ENCODE peak calls at places on chromosome 21, in five cellular contexts. Z is GM12891, M is fibroblast of lung, I is AG04450, K is AG08396. C is an unnamed sample.

GRCh38 chr21:44711327-44712202 is at the start of gene TSPEAR:
- DNase-seq in I (no peak), M (no peak), K (no peak), Z (no peak), C (no peak)

GRCh38 chr21:38899277-38899947 is 93.7 kb downstream of the ETS2 start:
- DNase-seq in K (no peak), M (no peak), I (no peak), Z (no peak), C (no peak)

GRCh38 chr21:45294509-45295291 is 7.0 kb upstream of the POFUT2 start:
- DNase-seq in I (peak), K (peak), M (peak), Z (no peak), C (peak)

GRCh38 chr21:32088471-32088870 is 190.4 kb downstream of the MIS18A start:
- DNase-seq in K (no peak), I (no peak), M (no peak), Z (no peak), C (no peak)

GRCh38 chr21:35294231-35294898 is 245.3 kb upstream of the RUNX1 start:
- DNase-seq in M (no peak), K (no peak), Z (no peak), I (no peak), C (no peak)

GRCh38 chr21:31310750-31311149 is 33.3 kb downstream of the TIAM1 start:
- DNase-seq in I (peak), K (no peak), Z (no peak), M (peak), C (no peak)

GRCh38 chr21:28239345-28239744 is 753.3 kb downstream of the LTN1 start:
- DNase-seq in M (no peak), I (no peak), Z (no peak), K (no peak), C (no peak)

GRCh38 chr21:16250282-16250681 is 520.5 kb downstream of the USP25 start:
- DNase-seq in Z (no peak), M (no peak), K (no peak), I (no peak), C (no peak)

GRCh38 chr21:26844258-26845065 is 747 bp downstream of the ADAMTS1 start:
- DNase-seq in I (no peak), Z (no peak), M (peak), K (peak), C (no peak)

GRCh38 chr21:26966978-26967913 is at the start of gene ADAMTS5:
- DNase-seq in Z (peak), K (peak), I (no peak), M (peak), C (no peak)

GRCh38 chr21:44623575-44623974 is 3.3 kb upstream of the KRTAP10-9 start:
- DNase-seq in I (no peak), Z (no peak), M (no peak), K (no peak), C (no peak)

GRCh38 chr21:45329261-45330074 is 41.8 kb upstream of the POFUT2 start:
- DNase-seq in K (no peak), Z (no peak), M (no peak), I (no peak), C (no peak)

C was measured in activated CD4-positive, alpha-beta memory T cell treated with anti-CD3 and anti-CD28 coated beads, Interleukin-2, amount 10 ng/mL, durations not matched to agents 7 days and 5 days.